ENCODE peak calls at places on chromosomes 7 and 10, in ten cellular contexts. H is LHCN-M2; F is NCI-H748 treated with DMSO at 0.1 percent for 48 hours; J is cardiac muscle cell; K is A549; L is activated CD4-positive, alpha-beta T cell treated with anti-CD3 and anti-CD28 coated beads for 48 hours; I is A172; R is fibroblast of villous mesenchyme; B is activated CD4-positive, CD25-positive, alpha-beta regulatory T cell treated with anti-CD3 and anti-CD28 coated beads, Interleukin-2, amount 50 U/mL, for 72 hours; E is stimulated activated CD4-positive, alpha-beta T cell treated with anti-CD3 and anti-CD28 coated beads, Interleukin-1b, Interleukin-23, amount 100 ng/mL, for 48 hours. U is an unnamed sample.
A peak's percentile ranks its signal among the peaks of the same experiment; 100 is the strongest.

GRCh38 chr7:32030904-32031692 is 39.1 kb downstream of the PDE1C start:
- DNase-seq in H (no peak), F (no peak), J (no peak), K (no peak), L (no peak), I (no peak), R (no peak), B (no peak), E (no peak), U (no peak)

GRCh38 chr7:89334785-89335184 is 539.2 kb upstream of the TEX47 start:
- DNase-seq in H (no peak), F (no peak), J (no peak), K (peak; percentile 9), L (no peak), I (no peak), R (no peak), B (no peak), E (no peak), U (no peak)

GRCh38 chr10:70690584-70690983 is 18.3 kb downstream of the ADAMTS14 start:
- DNase-seq in H (no peak), F (no peak), J (no peak), K (no peak), L (no peak), I (no peak), R (no peak), B (no peak), E (no peak), U (no peak)

GRCh38 chr7:16604054-16604453 is 41.5 kb downstream of the ANKMY2 start:
- DNase-seq in H (peak; percentile 27), F (no peak), J (peak; percentile 22), K (peak; percentile 20), L (no peak), I (no peak), R (peak; percentile 41), B (no peak), E (no peak), U (no peak)

GRCh38 chr7:26202019-26202985 is 757 bp downstream of the CBX3 start:
- DNase-seq in H (peak; percentile 42), F (peak; percentile 39), J (no peak), K (peak; percentile 54), L (peak; percentile 68), I (peak; percentile 38), R (no peak), B (peak; percentile 66), E (peak; percentile 60), U (peak; percentile 58)

GRCh38 chr7:88842217-88842616 is 46.7 kb upstream of the TEX47 start:
- DNase-seq in H (no peak), F (no peak), J (no peak), K (no peak), L (no peak), I (no peak), R (no peak), B (no peak), E (no peak), U (no peak)

GRCh38 chr7:26291699-26292538 is at the start of gene SNX10:
- DNase-seq in H (no peak), F (peak; percentile 35), J (peak; percentile 34), K (peak; percentile 63), L (peak; percentile 73), I (peak; percentile 48), R (no peak), B (peak; percentile 75), E (peak; percentile 63), U (peak; percentile 83)

GRCh38 chr7:28984631-28985030 is 26.5 kb upstream of the TRIL start:
- DNase-seq in H (peak; percentile 95), F (no peak), J (peak; percentile 91), K (no peak), L (no peak), I (peak; percentile 87), R (peak; percentile 87), B (no peak), E (no peak), U (no peak)

GRCh38 chr7:27169658-27170493 is 4.2 kb downstream of the HOXA10 start:
- DNase-seq in H (no peak), F (peak; percentile 51), J (no peak), K (peak; percentile 30), L (no peak), I (peak; percentile 68), R (peak; percentile 67), B (peak; percentile 29), E (no peak), U (peak; percentile 85)

GRCh38 chr10:119025336-119025735 is 4.2 kb upstream of the NANOS1 start:
- DNase-seq in H (peak; percentile 35), F (no peak), J (peak; percentile 75), K (no peak), L (no peak), I (peak; percentile 85), R (peak; percentile 71), B (no peak), E (no peak), U (no peak)

GRCh38 chr7:47572939-47573757 is 8.8 kb downstream of the TNS3 start:
- DNase-seq in H (no peak), F (no peak), J (no peak), K (peak; percentile 56), L (no peak), I (no peak), R (no peak), B (no peak), E (no peak), U (no peak)